ENCODE peak calls at places on chromosomes 7 and 10, in five cellular contexts. One of them, this sample, is unnamed.

GRCh38 chr7:26278769-26279168 is 12.9 kb upstream of the SNX10 start:
- DNase-seq in fibroblast of the aortic adventitia: peak; percentile 2
- DNase-seq in HEK293T: no peak
- DNase-seq in Kasumi-1: peak; percentile 83
- DNase-seq in astrocyte of the spinal cord: no peak
- DNase-seq in this sample: no peak

GRCh38 chr10:121325490-121326231 is 272.6 kb downstream of the FGFR2 start:
- DNase-seq in fibroblast of the aortic adventitia: no peak
- DNase-seq in HEK293T: no peak
- DNase-seq in Kasumi-1: no peak
- DNase-seq in astrocyte of the spinal cord: no peak
- DNase-seq in this sample: no peak

GRCh38 chr7:55140981-55141278 is 122.1 kb downstream of the EGFR start:
- DNase-seq in fibroblast of the aortic adventitia: no peak
- DNase-seq in HEK293T: no peak
- DNase-seq in Kasumi-1: no peak
- DNase-seq in astrocyte of the spinal cord: no peak
- DNase-seq in this sample: no peak

GRCh38 chr10:51905050-51905449 is 205.7 kb upstream of the CSTF2T start:
- DNase-seq in fibroblast of the aortic adventitia: no peak
- DNase-seq in HEK293T: no peak
- DNase-seq in Kasumi-1: no peak
- DNase-seq in astrocyte of the spinal cord: no peak
- DNase-seq in this sample: no peak

GRCh38 chr7:82335927-82336326 is 107.7 kb downstream of the CACNA2D1 start:
- DNase-seq in fibroblast of the aortic adventitia: peak; percentile 21
- DNase-seq in HEK293T: peak; percentile 11
- DNase-seq in Kasumi-1: peak; percentile 18
- DNase-seq in astrocyte of the spinal cord: peak; percentile 9
- DNase-seq in this sample: no peak

GRCh38 chr7:77799078-77799964 is 748 bp downstream of the PHTF2 start:
- DNase-seq in fibroblast of the aortic adventitia: peak; percentile 40
- DNase-seq in HEK293T: peak; percentile 40
- DNase-seq in Kasumi-1: peak; percentile 85
- DNase-seq in astrocyte of the spinal cord: peak; percentile 29
- DNase-seq in this sample: no peak

GRCh38 chr10:102869290-102870198 is at the start of gene AS3MT:
- DNase-seq in fibroblast of the aortic adventitia: no peak
- DNase-seq in HEK293T: peak; percentile 80
- DNase-seq in Kasumi-1: no peak
- DNase-seq in astrocyte of the spinal cord: no peak
- DNase-seq in this sample: no peak

GRCh38 chr10:3516191-3516590 is 268.8 kb downstream of the KLF6 start:
- DNase-seq in fibroblast of the aortic adventitia: no peak
- DNase-seq in HEK293T: no peak
- DNase-seq in Kasumi-1: no peak
- DNase-seq in astrocyte of the spinal cord: no peak
- DNase-seq in this sample: no peak

GRCh38 chr7:149685455-149685854 is 87.9 kb downstream of the ZNF467 start:
- DNase-seq in fibroblast of the aortic adventitia: peak; percentile 57
- DNase-seq in HEK293T: no peak
- DNase-seq in Kasumi-1: no peak
- DNase-seq in astrocyte of the spinal cord: no peak
- DNase-seq in this sample: no peak

GRCh38 chr7:36723951-36724664 is at the start of gene AOAH:
- DNase-seq in fibroblast of the aortic adventitia: no peak
- DNase-seq in HEK293T: no peak
- DNase-seq in Kasumi-1: peak; percentile 99
- DNase-seq in astrocyte of the spinal cord: no peak
- DNase-seq in this sample: no peak

GRCh38 chr7:55200441-55200840 is 164.7 kb upstream of the LANCL2 start:
- DNase-seq in fibroblast of the aortic adventitia: no peak
- DNase-seq in HEK293T: no peak
- DNase-seq in Kasumi-1: no peak
- DNase-seq in astrocyte of the spinal cord: no peak
- DNase-seq in this sample: no peak

GRCh38 chr10:104045151-104046089 is 40.3 kb downstream of the COL17A1 start:
- DNase-seq in fibroblast of the aortic adventitia: peak; percentile 88
- DNase-seq in HEK293T: peak; percentile 72
- DNase-seq in Kasumi-1: no peak
- DNase-seq in astrocyte of the spinal cord: peak; percentile 73
- DNase-seq in this sample: peak; percentile 52

GRCh38 chr10:118590334-118590733 is 5.1 kb downstream of the PRLHR start:
- DNase-seq in fibroblast of the aortic adventitia: no peak
- DNase-seq in HEK293T: no peak
- DNase-seq in Kasumi-1: no peak
- DNase-seq in astrocyte of the spinal cord: no peak
- DNase-seq in this sample: no peak

GRCh38 chr10:89535185-89536012 is at the start of gene SLC16A12:
- DNase-seq in fibroblast of the aortic adventitia: no peak
- DNase-seq in HEK293T: peak; percentile 43
- DNase-seq in Kasumi-1: no peak
- DNase-seq in astrocyte of the spinal cord: peak; percentile 23
- DNase-seq in this sample: no peak

GRCh38 chr7:37921340-37921805 is 933 bp downstream of the EPDR1 start:
- DNase-seq in fibroblast of the aortic adventitia: peak; percentile 53
- DNase-seq in HEK293T: peak; percentile 20
- DNase-seq in Kasumi-1: peak; percentile 90
- DNase-seq in astrocyte of the spinal cord: peak; percentile 71
- DNase-seq in this sample: no peak

GRCh38 chr10:72308320-72308987 is 34.7 kb downstream of the DDIT4 start:
- DNase-seq in fibroblast of the aortic adventitia: peak; percentile 97
- DNase-seq in HEK293T: no peak
- DNase-seq in Kasumi-1: peak; percentile 93
- DNase-seq in astrocyte of the spinal cord: peak; percentile 81
- DNase-seq in this sample: no peak

GRCh38 chr7:22395222-22395621 is 38.3 kb upstream of the RAPGEF5 start:
- DNase-seq in fibroblast of the aortic adventitia: no peak
- DNase-seq in HEK293T: no peak
- DNase-seq in Kasumi-1: no peak
- DNase-seq in astrocyte of the spinal cord: no peak
- DNase-seq in this sample: no peak

GRCh38 chr10:116849271-116850057 is at the start of gene ENO4:
- DNase-seq in fibroblast of the aortic adventitia: peak; percentile 65
- DNase-seq in HEK293T: peak; percentile 95
- DNase-seq in Kasumi-1: no peak
- DNase-seq in astrocyte of the spinal cord: peak; percentile 85
- DNase-seq in this sample: peak; percentile 51

GRCh38 chr7:102101111-102101551 is 185.5 kb upstream of the SH2B2 start:
- DNase-seq in fibroblast of the aortic adventitia: no peak
- DNase-seq in HEK293T: no peak
- DNase-seq in Kasumi-1: no peak
- DNase-seq in astrocyte of the spinal cord: no peak
- DNase-seq in this sample: no peak

GRCh38 chr10:117609095-117609821 is 66.7 kb downstream of the EMX2 start:
- DNase-seq in fibroblast of the aortic adventitia: peak; percentile 65
- DNase-seq in HEK293T: no peak
- DNase-seq in Kasumi-1: no peak
- DNase-seq in astrocyte of the spinal cord: peak; percentile 53
- DNase-seq in this sample: no peak

GRCh38 chr10:1486841-1487240 is 250.5 kb downstream of the ADARB2 start:
- DNase-seq in fibroblast of the aortic adventitia: no peak
- DNase-seq in HEK293T: no peak
- DNase-seq in Kasumi-1: no peak
- DNase-seq in astrocyte of the spinal cord: no peak
- DNase-seq in this sample: no peak

GRCh38 chr10:79139124-79139835 is 70.5 kb downstream of the ZMIZ1 start:
- DNase-seq in fibroblast of the aortic adventitia: peak; percentile 92
- DNase-seq in HEK293T: no peak
- DNase-seq in Kasumi-1: peak; percentile 63
- DNase-seq in astrocyte of the spinal cord: peak; percentile 95
- DNase-seq in this sample: peak; percentile 83

GRCh38 chr10:26841733-26842317 is 18.9 kb downstream of the ABI1 start:
- DNase-seq in fibroblast of the aortic adventitia: no peak
- DNase-seq in HEK293T: no peak
- DNase-seq in Kasumi-1: no peak
- DNase-seq in astrocyte of the spinal cord: no peak
- DNase-seq in this sample: no peak

GRCh38 chr10:34548466-34548865 is 266.6 kb downstream of the PARD3 start:
- DNase-seq in fibroblast of the aortic adventitia: no peak
- DNase-seq in HEK293T: no peak
- DNase-seq in Kasumi-1: no peak
- DNase-seq in astrocyte of the spinal cord: no peak
- DNase-seq in this sample: no peak

GRCh38 chr7:33933611-33934281 is 28.4 kb downstream of the BMPER start:
- DNase-seq in fibroblast of the aortic adventitia: peak; percentile 70
- DNase-seq in HEK293T: no peak
- DNase-seq in Kasumi-1: no peak
- DNase-seq in astrocyte of the spinal cord: peak; percentile 74
- DNase-seq in this sample: no peak

GRCh38 chr7:158375034-158375433 is 212.6 kb downstream of the PTPRN2 start:
- DNase-seq in fibroblast of the aortic adventitia: no peak
- DNase-seq in HEK293T: no peak
- DNase-seq in Kasumi-1: no peak
- DNase-seq in astrocyte of the spinal cord: no peak
- DNase-seq in this sample: no peak

GRCh38 chr7:18770852-18771251 is 275.3 kb downstream of the HDAC9 start:
- DNase-seq in fibroblast of the aortic adventitia: peak; percentile 16
- DNase-seq in HEK293T: no peak
- DNase-seq in Kasumi-1: no peak
- DNase-seq in astrocyte of the spinal cord: no peak
- DNase-seq in this sample: no peak

GRCh38 chr10:28879875-28880381 is 202.6 kb downstream of the BAMBI start:
- DNase-seq in fibroblast of the aortic adventitia: peak; percentile 39
- DNase-seq in HEK293T: no peak
- DNase-seq in Kasumi-1: no peak
- DNase-seq in astrocyte of the spinal cord: no peak
- DNase-seq in this sample: no peak

GRCh38 chr10:101774589-101775272 is 1.2 kb downstream of the FGF8 start:
- DNase-seq in fibroblast of the aortic adventitia: no peak
- DNase-seq in HEK293T: no peak
- DNase-seq in Kasumi-1: no peak
- DNase-seq in astrocyte of the spinal cord: no peak
- DNase-seq in this sample: no peak

GRCh38 chr7:15561840-15562239 is at the start of gene AGMO:
- DNase-seq in fibroblast of the aortic adventitia: peak; percentile 31
- DNase-seq in HEK293T: no peak
- DNase-seq in Kasumi-1: no peak
- DNase-seq in astrocyte of the spinal cord: peak; percentile 41
- DNase-seq in this sample: no peak

GRCh38 chr7:132049462-132050304 is 493.3 kb upstream of the PODXL start:
- DNase-seq in fibroblast of the aortic adventitia: peak; percentile 46
- DNase-seq in HEK293T: peak; percentile 52
- DNase-seq in Kasumi-1: peak; percentile 50
- DNase-seq in astrocyte of the spinal cord: peak; percentile 17
- DNase-seq in this sample: no peak

GRCh38 chr7:129550673-129551360 is 48.5 kb downstream of the SMKR1 start:
- DNase-seq in fibroblast of the aortic adventitia: no peak
- DNase-seq in HEK293T: no peak
- DNase-seq in Kasumi-1: no peak
- DNase-seq in astrocyte of the spinal cord: no peak
- DNase-seq in this sample: no peak

GRCh38 chr7:30912986-30913671 is 1.5 kb downstream of the AQP1 start:
- DNase-seq in fibroblast of the aortic adventitia: no peak
- DNase-seq in HEK293T: no peak
- DNase-seq in Kasumi-1: no peak
- DNase-seq in astrocyte of the spinal cord: no peak
- DNase-seq in this sample: no peak

GRCh38 chr7:35736725-35737124 is 41.8 kb upstream of the HERPUD2 start:
- DNase-seq in fibroblast of the aortic adventitia: peak; percentile 52
- DNase-seq in HEK293T: no peak
- DNase-seq in Kasumi-1: no peak
- DNase-seq in astrocyte of the spinal cord: no peak
- DNase-seq in this sample: no peak

This sample was measured in AG04450.